ENCODE peak calls at places on chromosome 20, in four cellular contexts. E is KBM-7; G is C1 segment of cervical spinal cord; Y is activated CD4-positive, alpha-beta T cell treated with anti-CD3 and anti-CD28 coated beads, Interleukin-2, amount 50 U/mL, for 24 hours. K is an unnamed sample.

GRCh38 chr20:8020314-8021079 is 936 bp upstream of the TMX4 start:
- DNase-seq in E (peak; percentile 57), G (no peak), Y (no peak), K (no peak)

GRCh38 chr20:50471231-50471630 is 39.0 kb upstream of the PTPN1 start:
- DNase-seq in E (no peak), G (no peak), Y (no peak), K (no peak)

GRCh38 chr20:11207749-11208502 is 534.1 kb upstream of the JAG1 start:
- DNase-seq in E (no peak), G (no peak), Y (no peak), K (no peak)

GRCh38 chr20:57405236-57406016 is 14.2 kb downstream of the RBM38 start:
- DNase-seq in E (no peak), G (no peak), Y (no peak), K (no peak)

GRCh38 chr20:62227977-62228958 is 8.2 kb upstream of the HRH3 start:
- DNase-seq in E (no peak), G (no peak), Y (no peak), K (no peak)

GRCh38 chr20:63082939-63083735 is 76.4 kb upstream of the BHLHE23 start:
- DNase-seq in E (no peak), G (no peak), Y (no peak), K (no peak)

GRCh38 chr20:50980851-50981713 is 22.5 kb downstream of the MOCS3 start:
- DNase-seq in E (peak; percentile 66), G (no peak), Y (peak; percentile 64), K (peak; percentile 68)

GRCh38 chr20:21361266-21361665 is 36.1 kb downstream of the NKX2-4 start:
- DNase-seq in E (peak; percentile 47), G (no peak), Y (no peak), K (no peak)

GRCh38 chr20:19974621-19975435 is 42.3 kb upstream of the NAA20 start:
- DNase-seq in E (no peak), G (peak; percentile 82), Y (no peak), K (peak; percentile 79)

GRCh38 chr20:9112541-9113515 is 43.9 kb downstream of the PLCB4 start:
- DNase-seq in E (no peak), G (no peak), Y (no peak), K (no peak)

GRCh38 chr20:11890331-11891080 is 27.2 kb upstream of the BTBD3 start:
- DNase-seq in E (peak; percentile 90), G (peak; percentile 79), Y (peak; percentile 44), K (peak; percentile 85)

GRCh38 chr20:18056174-18057105 is 1.3 kb downstream of the OVOL2 start:
- DNase-seq in E (peak; percentile 16), G (no peak), Y (no peak), K (peak; percentile 42)

GRCh38 chr20:47343007-47343472 is 13.5 kb downstream of the ZMYND8 start:
- DNase-seq in E (no peak), G (no peak), Y (no peak), K (no peak)

GRCh38 chr20:9838378-9839295 is at the start of gene PAK5:
- DNase-seq in E (no peak), G (peak; percentile 37), Y (no peak), K (peak; percentile 44)

GRCh38 chr20:17614176-17614811 is 44.4 kb downstream of the DSTN start:
- DNase-seq in E (no peak), G (no peak), Y (no peak), K (peak; percentile 5)

GRCh38 chr20:57047281-57048026 is 219.0 kb downstream of the BMP7 start:
- DNase-seq in E (no peak), G (no peak), Y (no peak), K (no peak)

GRCh38 chr20:64224344-64225165 is 31.0 kb upstream of the PCMTD2 start:
- DNase-seq in E (no peak), G (no peak), Y (no peak), K (no peak)